ENCODE peak calls at places on chromosomes 3 and 15, in four cellular contexts. M is IMR-90, N is A549, I is lower lobe of right lung. C is an unnamed sample.

GRCh38 chr3:171565671-171566070 is 105.5 kb upstream of the TNIK start:
- DNase-seq in M (peak; percentile 54), N (no peak), I (no peak), C (no peak)

GRCh38 chr3:147421184-147421912 is 12.2 kb downstream of the ZIC1 start:
- DNase-seq in M (no peak), N (no peak), I (no peak), C (no peak)

GRCh38 chr3:189720746-189721426 is 89.7 kb downstream of the TP63 start:
- DNase-seq in M (no peak), I (no peak), N (no peak), C (no peak)

GRCh38 chr15:48866141-48866563 is 11.8 kb upstream of the EID1 start:
- DNase-seq in I (no peak), N (no peak), M (peak; percentile 58), C (no peak)

GRCh38 chr3:9036327-9037112 is 73.2 kb upstream of the RAD18 start:
- DNase-seq in I (no peak), N (no peak), M (peak; percentile 9), C (no peak)

GRCh38 chr15:49082960-49083359 is 36.7 kb upstream of the SECISBP2L start:
- DNase-seq in I (no peak), M (peak; percentile 93), N (no peak), C (no peak)

GRCh38 chr15:29917600-29918597 is 95.6 kb upstream of the TJP1 start:
- DNase-seq in N (peak; percentile 56), I (no peak), M (peak; percentile 85), C (no peak)

GRCh38 chr3:26768068-26768651 is 145.6 kb downstream of the LRRC3B start:
- DNase-seq in N (no peak), M (no peak), I (no peak), C (no peak)

GRCh38 chr15:25731411-25731810 is 131.7 kb downstream of the ATP10A start:
- DNase-seq in N (no peak), I (no peak), M (no peak), C (no peak)

GRCh38 chr15:78715439-78715838 is 74.4 kb upstream of the CHRNB4 start:
- DNase-seq in N (no peak), I (no peak), M (no peak), C (no peak)

GRCh38 chr15:85496146-85496545 is 115.7 kb downstream of the AKAP13 start:
- DNase-seq in N (no peak), M (no peak), I (no peak), C (no peak)

GRCh38 chr3:100270218-100270588 is 9.4 kb downstream of the TBC1D23 start:
- DNase-seq in M (no peak), I (no peak), N (no peak), C (no peak)

GRCh38 chr15:38646716-38647115 is 82.1 kb upstream of the RASGRP1 start:
- DNase-seq in I (no peak), N (no peak), M (no peak), C (no peak)

GRCh38 chr3:99562138-99562537 is 76.3 kb upstream of the COL8A1 start:
- DNase-seq in M (peak; percentile 69), I (no peak), N (no peak), C (no peak)

GRCh38 chr3:42371776-42372175 is 38.6 kb downstream of the LYZL4 start:
- DNase-seq in I (no peak), M (no peak), N (no peak), C (no peak)

GRCh38 chr3:68504185-68504584 is 428.2 kb downstream of the TAFA4 start:
- DNase-seq in N (no peak), I (no peak), M (no peak), C (no peak)

GRCh38 chr3:107660316-107660976 is 137.7 kb downstream of the BBX start:
- DNase-seq in N (peak; percentile 50), M (peak; percentile 77), I (no peak), C (no peak)

GRCh38 chr15:85164841-85165466 is 183.3 kb downstream of the PDE8A start:
- DNase-seq in I (no peak), N (no peak), M (no peak), C (no peak)

GRCh38 chr3:192675958-192676649 is 51.2 kb downstream of the FGF12 start:
- DNase-seq in M (no peak), I (no peak), N (no peak), C (no peak)

GRCh38 chr3:30596161-30596560 is 10.2 kb upstream of the TGFBR2 start:
- DNase-seq in I (no peak), N (no peak), M (no peak), C (no peak)

GRCh38 chr15:80317389-80318169 is 65.6 kb upstream of the CTXND1 start:
- DNase-seq in I (no peak), N (peak; percentile 42), M (peak; percentile 98), C (no peak)

GRCh38 chr15:95024388-95024787 is 793.0 kb downstream of the MCTP2 start:
- DNase-seq in N (peak; percentile 36), M (peak; percentile 59), I (no peak), C (no peak)

GRCh38 chr3:197003461-197004385 is 25.9 kb downstream of the MELTF start:
- DNase-seq in I (no peak), M (no peak), N (no peak), C (no peak)

GRCh38 chr15:42992626-42993025 is 72.0 kb upstream of the TTBK2 start:
- DNase-seq in I (no peak), M (no peak), N (no peak), C (no peak)

GRCh38 chr15:64783796-64784195 is 8.4 kb upstream of the RBPMS2 start:
- DNase-seq in I (no peak), M (no peak), N (no peak), C (no peak)

GRCh38 chr3:73516656-73517055 is 108.1 kb downstream of the PDZRN3 start:
- DNase-seq in M (peak; percentile 88), N (no peak), I (peak; percentile 56), C (no peak)

GRCh38 chr15:41387646-41388045 is 14.7 kb downstream of the NDUFAF1 start:
- DNase-seq in M (no peak), N (no peak), I (no peak), C (no peak)

GRCh38 chr3:11480663-11481298 is 162.9 kb downstream of the VGLL4 start:
- DNase-seq in M (no peak), N (no peak), I (no peak), C (no peak)

GRCh38 chr15:80418892-80419537 is 14.8 kb downstream of the ARNT2 start:
- DNase-seq in N (peak; percentile 73), M (peak; percentile 72), I (no peak), C (peak; percentile 57)

GRCh38 chr15:42138411-42138810 is 18.0 kb downstream of the PLA2G4F start:
- DNase-seq in N (no peak), M (no peak), I (no peak), C (peak; percentile 35)

GRCh38 chr3:107756649-107757048 is 233.9 kb downstream of the BBX start:
- DNase-seq in N (no peak), M (peak; percentile 64), I (no peak), C (no peak)

DNA sequence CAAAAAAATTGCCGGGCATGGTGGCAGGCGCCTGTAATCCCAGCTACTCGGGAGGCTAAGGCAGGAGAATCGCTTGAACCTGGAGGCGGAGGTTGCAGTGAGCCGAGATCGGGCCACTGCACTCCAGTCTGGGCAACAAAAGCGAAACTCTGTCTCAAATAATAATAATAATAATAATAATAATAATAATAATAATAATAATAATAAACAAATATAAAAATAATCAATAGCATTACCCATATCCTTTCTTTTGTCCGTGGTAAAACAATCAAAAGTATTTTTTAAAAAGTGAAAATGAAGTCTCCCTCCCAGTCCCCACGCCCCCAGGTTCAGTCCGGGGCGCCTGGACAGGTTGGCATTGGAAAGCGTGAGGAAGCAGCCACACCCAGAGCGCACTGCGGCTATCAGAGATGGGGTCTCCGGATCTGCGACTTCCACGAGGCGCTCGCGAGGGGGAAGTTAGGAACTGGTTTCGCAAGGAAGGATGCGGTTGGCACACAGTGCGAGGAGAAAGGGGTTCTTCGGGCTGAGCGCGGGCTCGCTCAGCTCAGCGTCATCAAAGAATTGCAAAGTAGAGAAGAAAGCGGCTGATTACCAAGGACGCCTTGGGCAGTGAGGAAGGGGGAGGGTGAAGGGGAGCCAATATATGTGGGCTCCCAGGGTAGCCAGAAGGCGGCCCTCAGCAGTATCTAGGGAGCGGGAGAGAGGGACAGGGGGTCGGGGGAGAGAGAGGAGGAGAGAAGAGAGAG is 69.5 kb upstream of the EPHB3 start:
- DNase-seq in N (no peak), I (peak; percentile 74), M (no peak), C (no peak)
- H3K4me3 ChIP-seq in N (peak overlapping the region; percentile 25), I (peak overlapping the region; percentile 28), M (no peak overlapping the region), C (no peak overlapping the region)

DNA sequence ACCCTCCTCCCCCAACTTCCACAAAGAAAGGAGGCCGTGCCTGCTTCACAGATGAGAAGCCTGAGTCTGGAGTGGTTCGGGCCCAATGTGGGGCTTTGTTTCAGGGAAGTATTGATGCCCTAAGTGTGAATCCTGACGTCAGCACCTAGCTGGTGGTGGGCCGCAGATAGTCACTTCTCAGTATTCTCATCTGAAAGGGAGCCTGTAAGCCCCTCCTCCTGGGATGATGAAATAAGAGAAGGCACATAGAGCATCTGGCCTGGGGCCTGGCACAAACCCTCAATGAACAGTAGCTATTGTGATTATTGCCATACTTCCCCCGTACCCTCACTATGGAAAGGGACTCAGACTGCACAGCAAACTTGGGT is 24.8 kb downstream of the LINGO1 start:
- DNase-seq in M (no peak), N (no peak), I (no peak), C (no peak)
- H3K4me1 ChIP-seq in M (peaks cover 5% of the 10 kb centered on the region), N (peaks cover 8% of the 10 kb centered on the region), I (no peaks in the 10 kb centered on the region), C (no peaks in the 10 kb centered on the region)

DNA sequence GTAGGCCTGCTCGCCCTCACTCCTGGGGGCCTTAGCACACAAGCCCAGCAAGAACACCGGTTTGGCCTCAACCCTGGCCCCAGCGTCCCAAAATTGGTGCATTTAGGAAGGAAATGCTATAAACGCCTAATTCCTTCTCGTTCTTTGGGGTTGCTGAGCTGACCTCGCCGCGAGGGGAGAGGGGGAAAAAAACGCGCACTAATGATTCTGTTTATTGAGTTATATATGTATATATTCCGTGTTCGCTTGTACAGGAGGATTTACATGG is 3.9 kb downstream of the FEZF2 start:
- DNase-seq in I (no peak), N (no peak), M (no peak), C (no peak)
- H3K4me3 ChIP-seq in I (no peak overlapping the region), N (no peak overlapping the region), M (no peak overlapping the region), C (no peak overlapping the region)

GRCh38 chr3:46664971-46665762 is 28.3 kb downstream of the ALS2CL start:
- DNase-seq in M (peak; percentile 13), I (peak; percentile 30), N (no peak), C (no peak)

GRCh38 chr3:46667657-46668056 is 25.8 kb downstream of the ALS2CL start:
- DNase-seq in N (no peak), I (peak; percentile 34), M (no peak), C (no peak)

GRCh38 chr3:46665763-46666470 is 27.6 kb downstream of the ALS2CL start:
- DNase-seq in N (no peak), M (no peak), I (peak; percentile 29), C (no peak)

GRCh38 chr3:46667061-46667621 is 26.3 kb downstream of the ALS2CL start:
- DNase-seq in M (no peak), I (peak; percentile 35), N (no peak), C (peak; percentile 42)

GRCh38 chr3:46666471-46666845 is 27.0 kb downstream of the ALS2CL start:
- DNase-seq in M (no peak), N (no peak), I (peak; percentile 32), C (no peak)
- H3K4me1 ChIP-seq in M (peaks cover 19% of the 10 kb centered on the region), N (no peaks in the 10 kb centered on the region), I (peaks cover 9% of the 10 kb centered on the region), C (no peaks in the 10 kb centered on the region)